ENCODE peak calls at places on chromosomes 7 and 10, in six cellular contexts. E, M, Z, O, G and U are unnamed samples.

GRCh38 chr7:43294080-43294630 is 181.7 kb downstream of the HECW1 start:
- DNase-seq in E (peak), Z (no peak), O (no peak), M (no peak), G (no peak), U (no peak)

GRCh38 chr10:42932116-42932515 is 144.8 kb upstream of the RET start:
- DNase-seq in Z (no peak), O (peak), M (no peak), G (no peak), E (no peak), U (no peak)

GRCh38 chr7:66281678-66282593 is 76.8 kb downstream of the TPST1 start:
- DNase-seq in O (peak), M (no peak), G (no peak), Z (no peak), E (peak), U (no peak)

GRCh38 chr7:23249486-23249885 is 2.9 kb downstream of the GPNMB start:
- DNase-seq in O (no peak), M (no peak), E (no peak), G (no peak), Z (no peak), U (no peak)

GRCh38 chr7:7707756-7708310 is 10.6 kb downstream of the RPA3 start:
- DNase-seq in Z (no peak), G (no peak), E (peak), O (no peak), M (peak), U (no peak)

GRCh38 chr7:129665013-129665401 is 53.5 kb downstream of the NRF1 start:
- DNase-seq in E (peak), G (no peak), M (no peak), Z (no peak), O (no peak), U (no peak)

GRCh38 chr10:11522821-11523245 is 88.6 kb downstream of the USP6NL start:
- DNase-seq in E (no peak), Z (no peak), G (no peak), O (no peak), M (peak), U (no peak)

GRCh38 chr10:74231375-74231774 is 80.4 kb downstream of the ADK start:
- DNase-seq in M (no peak), G (no peak), Z (no peak), E (peak), O (no peak), U (no peak)

GRCh38 chr7:150951521-150951920 is 26.6 kb downstream of the KCNH2 start:
- DNase-seq in G (no peak), E (no peak), Z (no peak), M (no peak), O (peak), U (no peak)

GRCh38 chr7:12701433-12701832 is 14.0 kb downstream of the ARL4A start:
- DNase-seq in O (no peak), G (no peak), M (no peak), E (no peak), Z (no peak), U (no peak)

GRCh38 chr10:30435068-30435422 is 1.1 kb downstream of the MAP3K8 start:
- DNase-seq in E (no peak), G (peak), Z (no peak), O (peak), M (no peak), U (no peak)

GRCh38 chr10:70571636-70572439 is 30.7 kb downstream of the PRF1 start:
- DNase-seq in G (no peak), Z (no peak), M (no peak), E (no peak), O (peak), U (peak)

GRCh38 chr7:157089100-157089510 is 49.6 kb upstream of the UBE3C start:
- DNase-seq in O (peak), M (no peak), G (no peak), E (no peak), Z (no peak), U (no peak)

GRCh38 chr7:1681581-1681980 is 11.5 kb downstream of the ELFN1 start:
- DNase-seq in M (no peak), G (peak), O (peak), Z (no peak), E (no peak), U (no peak)

GRCh38 chr10:127976286-127976685 is 69.4 kb downstream of the PTPRE start:
- DNase-seq in M (no peak), G (no peak), O (no peak), E (no peak), Z (no peak), U (no peak)

GRCh38 chr7:4641091-4641666 is 40.9 kb upstream of the FOXK1 start:
- DNase-seq in O (no peak), Z (no peak), G (no peak), E (no peak), M (no peak), U (no peak)

GRCh38 chr10:104347295-104348045 is 6.2 kb upstream of the CFAP58 start:
- DNase-seq in M (no peak), O (no peak), Z (no peak), E (no peak), G (no peak), U (no peak)

GRCh38 chr10:49289480-49289879 is 9.5 kb upstream of the C10orf71 start:
- DNase-seq in O (no peak), Z (no peak), E (no peak), M (no peak), G (no peak), U (peak)

GRCh38 chr7:116726713-116727431 is 54.9 kb downstream of the MET start:
- DNase-seq in O (no peak), E (no peak), M (no peak), G (no peak), Z (no peak), U (no peak)

GRCh38 chr10:49173201-49173772 is 14.9 kb downstream of the TMEM273 start:
- DNase-seq in M (no peak), G (no peak), E (no peak), O (no peak), Z (no peak), U (no peak)

GRCh38 chr10:109920011-109920410 is 3.3 kb downstream of the XPNPEP1 start:
- DNase-seq in E (no peak), O (no peak), Z (no peak), M (no peak), G (no peak), U (no peak)

GRCh38 chr7:45482451-45482850 is 91.7 kb upstream of the ADCY1 start:
- DNase-seq in O (no peak), M (no peak), G (no peak), E (no peak), Z (no peak), U (no peak)

GRCh38 chr10:51422311-51423120 is 276.9 kb downstream of the CSTF2T start:
- DNase-seq in M (no peak), Z (peak), G (no peak), E (peak), O (no peak), U (peak)